ENCODE peak calls at places on chromosomes 6 and 20, in nine cellular contexts. Q is stimulated activated CD4-positive, alpha-beta T cell treated with anti-CD3 and anti-CD28 coated beads, Interleukin-1b, Interleukin-23, amount 100 ng/mL, for 24 hours; H is activated CD4-positive, alpha-beta T cell treated with anti-CD3 and anti-CD28 coated beads for 1 hour; Z is activated gamma-delta T cell; X is HCEC 1CT; V is activated T-helper 1 cell treated with anti-CD3 and anti-CD28 coated beads, Interleukin-12 subunit alpha, Interleukin-12 subunit beta, Interleukin-2, Interleukin-4 antibody, amounts not matched to agents 30 ng/mL and 10 ng/mL and 1 ng/mL, durations not matched to agents 14 hours and 24 hours and 36 hours; J is astrocyte of the spinal cord; O is effector CD4-positive, alpha-beta T cell; B is activated CD4-positive, alpha-beta memory T cell treated with anti-CD3 and anti-CD28 coated beads for 36 hours. N is an unnamed sample.

GRCh38 chr6:44294832-44295791 is 18.0 kb downstream of the AARS2 start:
- DNase-seq in Q (no peak), H (no peak), Z (no peak), X (no peak), V (no peak), J (no peak), O (no peak), B (no peak), N (no peak)

GRCh38 chr20:34829191-34829590 is 3.7 kb upstream of the NCOA6 start:
- DNase-seq in Q (no peak), H (no peak), Z (no peak), X (no peak), V (no peak), J (no peak), O (no peak), B (no peak), N (no peak)

GRCh38 chr6:141607956-141608355 is 524.8 kb upstream of the GJE1 start:
- DNase-seq in Q (no peak), H (no peak), Z (no peak), X (no peak), V (no peak), J (no peak), O (no peak), B (no peak), N (no peak)

GRCh38 chr6:28789553-28790083 is 134.2 kb downstream of the TRIM27 start:
- DNase-seq in Q (no peak), H (no peak), Z (no peak), X (peak; percentile 61), V (no peak), J (peak; percentile 67), O (no peak), B (peak; percentile 37), N (peak; percentile 59)

GRCh38 chr6:63839485-63839884 is 203.9 kb downstream of the PHF3 start:
- DNase-seq in Q (no peak), H (no peak), Z (no peak), X (peak; percentile 50), V (no peak), J (no peak), O (no peak), B (no peak), N (no peak)

GRCh38 chr6:14453712-14454466 is 336.3 kb downstream of the CD83 start:
- DNase-seq in Q (no peak), H (no peak), Z (no peak), X (no peak), V (no peak), J (no peak), O (no peak), B (peak; percentile 49), N (no peak)

GRCh38 chr6:43990627-43991619 is 136.3 kb downstream of the MRPL14 start:
- DNase-seq in Q (no peak), H (no peak), Z (no peak), X (peak; percentile 89), V (no peak), J (peak; percentile 75), O (no peak), B (no peak), N (peak; percentile 56)

GRCh38 chr6:158058156-158058723 is 76.6 kb downstream of the SYNJ2 start:
- DNase-seq in Q (no peak), H (no peak), Z (no peak), X (peak; percentile 28), V (no peak), J (no peak), O (no peak), B (no peak), N (no peak)

N was measured in Calu3.